ENCODE peak calls at places on chromosomes 6 and 20, in four cellular contexts. P, N, Z and G are unnamed samples.

GRCh38 chr20:45336530-45337366 is 11.5 kb downstream of the SDC4 start:
- DNase-seq in P (no peak), N (peak; percentile 58), Z (no peak), G (no peak)

GRCh38 chr6:12119085-12119588 is 107.0 kb downstream of the HIVEP1 start:
- DNase-seq in P (no peak), N (no peak), Z (peak; percentile 68), G (no peak)

GRCh38 chr6:29762781-29763214 is 39.6 kb downstream of the HLA-F start:
- DNase-seq in P (no peak), N (no peak), Z (no peak), G (no peak)

GRCh38 chr6:157599191-157599590 is 218.2 kb downstream of the ZDHHC14 start:
- DNase-seq in P (no peak), N (no peak), Z (no peak), G (no peak)

GRCh38 chr6:45698046-45698445 is 317.6 kb downstream of the CLIC5 start:
- DNase-seq in P (no peak), N (no peak), Z (no peak), G (no peak)

GRCh38 chr6:35049885-35050284 is 91.3 kb downstream of the TCP11 start:
- DNase-seq in P (no peak), N (no peak), Z (no peak), G (no peak)

GRCh38 chr20:38892091-38892981 is 33.9 kb upstream of the FAM83D start:
- DNase-seq in P (no peak), N (no peak), Z (peak; percentile 71), G (no peak)

GRCh38 chr6:125888989-125889656 is 67.4 kb upstream of the HINT3 start:
- DNase-seq in P (no peak), N (no peak), Z (peak; percentile 14), G (no peak)

GRCh38 chr6:145199961-145200360 is 535.4 kb downstream of the EPM2A start:
- DNase-seq in P (no peak), N (no peak), Z (no peak), G (no peak)

GRCh38 chr6:2853766-2854393 is 12.2 kb upstream of the SERPINB1 start:
- DNase-seq in P (no peak), N (no peak), Z (peak; percentile 52), G (no peak)